ENCODE peak calls at places on chromosomes 1 and 21, in five cellular contexts. One of them, this sample, is unnamed.

GRCh38 chr1:78441921-78442320 is 48.9 kb upstream of the PTGFR start:
- DNase-seq in A549: no peak
- DNase-seq in esophagus muscularis mucosa: no peak
- DNase-seq in IMR-90: peak
- DNase-seq in K562: no peak
- DNase-seq in this sample: no peak

GRCh38 chr1:207825719-207826556 is 74.1 kb downstream of the CD46 start:
- DNase-seq in A549: no peak
- DNase-seq in esophagus muscularis mucosa: no peak
- DNase-seq in IMR-90: peak
- DNase-seq in K562: peak
- DNase-seq in this sample: peak

GRCh38 chr1:230976825-230977747 is 1.6 kb downstream of the TTC13 start:
- DNase-seq in A549: no peak
- DNase-seq in esophagus muscularis mucosa: no peak
- DNase-seq in IMR-90: no peak
- DNase-seq in K562: peak
- DNase-seq in this sample: no peak

GRCh38 chr1:171751208-171751607 is 9.3 kb upstream of the VAMP4 start:
- DNase-seq in A549: no peak
- DNase-seq in esophagus muscularis mucosa: no peak
- DNase-seq in IMR-90: no peak
- DNase-seq in K562: no peak
- DNase-seq in this sample: no peak

GRCh38 chr1:159556931-159557369 is 21.1 kb upstream of the OR10J5 start:
- DNase-seq in A549: no peak
- DNase-seq in esophagus muscularis mucosa: no peak
- DNase-seq in IMR-90: no peak
- DNase-seq in K562: no peak
- DNase-seq in this sample: peak

GRCh38 chr1:12177999-12178441 is 11.2 kb downstream of the TNFRSF1B start:
- DNase-seq in A549: no peak
- DNase-seq in esophagus muscularis mucosa: no peak
- DNase-seq in IMR-90: peak
- DNase-seq in K562: no peak
- DNase-seq in this sample: peak

GRCh38 chr1:53666566-53666965 is 72.4 kb downstream of the GLIS1 start:
- DNase-seq in A549: no peak
- DNase-seq in esophagus muscularis mucosa: no peak
- DNase-seq in IMR-90: no peak
- DNase-seq in K562: no peak
- DNase-seq in this sample: peak

GRCh38 chr1:223741861-223742260 is 29.5 kb downstream of the CAPN2 start:
- DNase-seq in A549: no peak
- DNase-seq in esophagus muscularis mucosa: no peak
- DNase-seq in IMR-90: peak
- DNase-seq in K562: no peak
- DNase-seq in this sample: no peak

GRCh38 chr21:39057121-39057520 is 126.1 kb downstream of the PSMG1 start:
- DNase-seq in A549: no peak
- DNase-seq in esophagus muscularis mucosa: no peak
- DNase-seq in IMR-90: no peak
- DNase-seq in K562: no peak
- DNase-seq in this sample: no peak

GRCh38 chr21:38202811-38203210 is 54.0 kb upstream of the KCNJ15 start:
- DNase-seq in A549: no peak
- DNase-seq in esophagus muscularis mucosa: peak
- DNase-seq in IMR-90: no peak
- DNase-seq in K562: no peak
- DNase-seq in this sample: no peak

GRCh38 chr1:167755568-167756145 is 33.9 kb downstream of the MPZL1 start:
- DNase-seq in A549: no peak
- DNase-seq in esophagus muscularis mucosa: no peak
- DNase-seq in IMR-90: no peak
- DNase-seq in K562: no peak
- DNase-seq in this sample: no peak

GRCh38 chr1:25875856-25876692 is 566 bp upstream of the PAQR7 start:
- DNase-seq in A549: no peak
- DNase-seq in esophagus muscularis mucosa: no peak
- DNase-seq in IMR-90: no peak
- DNase-seq in K562: no peak
- DNase-seq in this sample: no peak

GRCh38 chr1:185035258-185035657 is 10.1 kb upstream of the RNF2 start:
- DNase-seq in A549: no peak
- DNase-seq in esophagus muscularis mucosa: no peak
- DNase-seq in IMR-90: no peak
- DNase-seq in K562: no peak
- DNase-seq in this sample: no peak

GRCh38 chr1:201697174-201697573 is 131.8 kb upstream of the IPO9 start:
- DNase-seq in A549: no peak
- DNase-seq in esophagus muscularis mucosa: no peak
- DNase-seq in IMR-90: no peak
- DNase-seq in K562: no peak
- DNase-seq in this sample: no peak

DNA sequence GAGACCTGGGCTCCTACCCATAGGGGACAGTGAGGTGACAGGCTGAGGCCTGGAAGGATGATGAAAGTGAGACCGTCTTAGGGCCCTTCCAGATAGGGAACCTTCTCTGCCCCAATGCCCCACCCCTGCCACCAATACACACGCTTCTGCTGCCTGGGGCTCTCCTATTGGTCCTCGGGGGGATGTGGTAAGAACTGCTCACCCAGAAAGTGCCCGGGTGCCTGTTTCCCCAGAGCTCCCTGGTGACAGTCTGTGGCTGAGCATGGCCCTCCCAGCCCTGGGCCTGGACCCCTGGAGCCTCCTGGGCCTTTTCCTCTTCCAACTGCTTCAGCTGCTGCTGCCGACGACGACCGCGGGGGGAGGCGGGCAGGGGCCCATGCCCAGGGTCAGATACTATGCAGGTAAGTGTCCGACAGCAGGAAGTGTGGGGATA is 948 bp downstream of the SEMA4A start:
- DNase-seq in A549: no peak
- DNase-seq in esophagus muscularis mucosa: no peak
- DNase-seq in IMR-90: no peak
- DNase-seq in K562: no peak
- DNase-seq in this sample: no peak
- TF ChIP-seq POLR2A in A549: no peak
- TF ChIP-seq POLR2A in esophagus muscularis mucosa: no peak
- TF ChIP-seq POLR2A in IMR-90: no peak
- TF ChIP-seq POLR2A in K562: no peak
- TF ChIP-seq POLR2A in this sample: no peak

DNA sequence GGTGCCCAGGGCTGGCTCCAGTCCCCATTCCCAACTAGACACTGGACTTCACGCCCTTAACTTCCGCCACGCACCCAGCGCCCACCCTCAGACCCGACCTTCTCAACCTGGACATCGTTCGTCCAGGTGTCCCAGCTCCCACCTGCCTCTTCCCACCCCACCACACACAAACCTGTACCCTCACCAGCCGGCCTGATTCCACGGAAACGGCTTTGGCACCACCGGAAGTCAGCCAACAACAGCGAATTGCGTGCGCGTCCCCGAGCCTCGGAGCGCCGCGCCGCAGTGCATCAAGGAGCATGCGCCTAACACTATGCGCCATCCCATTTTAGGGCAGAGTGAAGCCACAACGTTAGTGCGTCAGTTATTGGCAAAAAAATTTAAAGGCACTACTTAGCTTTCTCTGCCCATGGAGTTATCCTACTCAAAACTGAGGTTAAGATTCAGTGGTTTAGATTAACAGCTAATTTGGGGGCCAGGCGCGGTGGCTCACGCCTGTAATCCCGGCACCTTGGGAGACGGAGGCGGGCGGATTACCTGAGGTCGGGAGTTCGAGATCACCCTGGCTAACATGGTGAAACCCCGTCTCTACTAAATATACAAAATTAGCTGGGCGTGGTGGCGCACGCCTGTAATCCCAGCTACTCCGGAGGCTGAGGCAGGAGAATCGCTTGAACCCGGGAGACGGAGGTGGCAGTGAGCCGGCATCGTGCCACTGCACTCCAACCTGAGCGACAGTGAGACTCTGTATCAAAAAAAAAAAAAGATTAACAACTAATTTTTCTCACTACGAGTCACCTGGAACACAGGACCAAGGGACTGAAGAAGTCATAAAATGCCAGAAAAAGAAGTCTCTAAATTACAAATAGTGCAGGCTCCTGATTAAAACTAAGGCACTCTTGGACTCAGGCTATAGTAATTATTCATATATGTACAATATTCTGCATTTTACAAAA is at the start of gene GON4L:
- DNase-seq in A549: peak
- DNase-seq in esophagus muscularis mucosa: peak
- DNase-seq in IMR-90: peak
- DNase-seq in K562: peak
- DNase-seq in this sample: peak
- TF ChIP-seq POLR2A in A549: peak
- TF ChIP-seq POLR2A in esophagus muscularis mucosa: no peak
- TF ChIP-seq POLR2A in IMR-90: peak
- TF ChIP-seq POLR2A in K562: peak
- TF ChIP-seq POLR2A in this sample: peak

DNA sequence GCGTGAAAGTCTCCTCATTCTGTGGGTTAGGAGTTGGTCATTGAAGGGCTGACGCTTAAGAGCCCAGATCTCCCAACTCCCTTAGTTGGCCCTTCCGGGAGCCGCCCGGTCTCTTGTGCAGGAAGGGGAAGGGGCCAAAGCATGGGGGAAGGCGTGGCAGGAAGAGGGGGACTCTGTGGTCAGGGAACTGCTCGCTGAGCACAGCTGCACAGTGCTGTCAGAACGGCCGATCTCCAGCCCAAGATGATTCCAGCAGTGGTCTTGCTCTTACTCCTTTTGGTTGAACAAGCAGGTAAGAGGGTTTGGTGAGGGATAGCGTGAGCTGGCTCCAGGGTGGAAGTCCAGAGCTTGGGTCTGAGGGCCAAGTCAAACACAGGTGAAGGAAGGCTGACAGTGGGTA is at the start of gene FCER1G:
- DNase-seq in A549: no peak
- DNase-seq in esophagus muscularis mucosa: no peak
- DNase-seq in IMR-90: no peak
- DNase-seq in K562: no peak
- DNase-seq in this sample: peak
- TF ChIP-seq POLR2A in A549: no peak
- TF ChIP-seq POLR2A in esophagus muscularis mucosa: no peak
- TF ChIP-seq POLR2A in IMR-90: no peak
- TF ChIP-seq POLR2A in K562: peak
- TF ChIP-seq POLR2A in this sample: peak

GRCh38 chr1:67429011-67429527 is 1.1 kb downstream of the SERBP1 start:
- DNase-seq in A549: no peak
- DNase-seq in esophagus muscularis mucosa: no peak
- DNase-seq in IMR-90: no peak
- DNase-seq in K562: peak
- DNase-seq in this sample: no peak

GRCh38 chr1:67431156-67431765 is 1.1 kb upstream of the SERBP1 start:
- DNase-seq in A549: no peak
- DNase-seq in esophagus muscularis mucosa: no peak
- DNase-seq in IMR-90: no peak
- DNase-seq in K562: no peak
- DNase-seq in this sample: no peak

GRCh38 chr1:67427947-67428346 is 2.3 kb downstream of the SERBP1 start:
- DNase-seq in A549: no peak
- DNase-seq in esophagus muscularis mucosa: no peak
- DNase-seq in IMR-90: no peak
- DNase-seq in K562: no peak
- DNase-seq in this sample: no peak

GRCh38 chr1:67430358-67431155 is at the start of gene SERBP1:
- DNase-seq in A549: peak
- DNase-seq in esophagus muscularis mucosa: peak
- DNase-seq in IMR-90: peak
- DNase-seq in K562: peak
- DNase-seq in this sample: peak

GRCh38 chr1:67429528-67430357 is 459 bp downstream of the SERBP1 start:
- DNase-seq in A549: no peak
- DNase-seq in esophagus muscularis mucosa: no peak
- DNase-seq in IMR-90: no peak
- DNase-seq in K562: peak
- DNase-seq in this sample: peak
- TF ChIP-seq POLR2A in A549: peak
- TF ChIP-seq POLR2A in esophagus muscularis mucosa: peak
- TF ChIP-seq POLR2A in IMR-90: no peak
- TF ChIP-seq POLR2A in K562: no peak
- TF ChIP-seq POLR2A in this sample: no peak

DNA sequence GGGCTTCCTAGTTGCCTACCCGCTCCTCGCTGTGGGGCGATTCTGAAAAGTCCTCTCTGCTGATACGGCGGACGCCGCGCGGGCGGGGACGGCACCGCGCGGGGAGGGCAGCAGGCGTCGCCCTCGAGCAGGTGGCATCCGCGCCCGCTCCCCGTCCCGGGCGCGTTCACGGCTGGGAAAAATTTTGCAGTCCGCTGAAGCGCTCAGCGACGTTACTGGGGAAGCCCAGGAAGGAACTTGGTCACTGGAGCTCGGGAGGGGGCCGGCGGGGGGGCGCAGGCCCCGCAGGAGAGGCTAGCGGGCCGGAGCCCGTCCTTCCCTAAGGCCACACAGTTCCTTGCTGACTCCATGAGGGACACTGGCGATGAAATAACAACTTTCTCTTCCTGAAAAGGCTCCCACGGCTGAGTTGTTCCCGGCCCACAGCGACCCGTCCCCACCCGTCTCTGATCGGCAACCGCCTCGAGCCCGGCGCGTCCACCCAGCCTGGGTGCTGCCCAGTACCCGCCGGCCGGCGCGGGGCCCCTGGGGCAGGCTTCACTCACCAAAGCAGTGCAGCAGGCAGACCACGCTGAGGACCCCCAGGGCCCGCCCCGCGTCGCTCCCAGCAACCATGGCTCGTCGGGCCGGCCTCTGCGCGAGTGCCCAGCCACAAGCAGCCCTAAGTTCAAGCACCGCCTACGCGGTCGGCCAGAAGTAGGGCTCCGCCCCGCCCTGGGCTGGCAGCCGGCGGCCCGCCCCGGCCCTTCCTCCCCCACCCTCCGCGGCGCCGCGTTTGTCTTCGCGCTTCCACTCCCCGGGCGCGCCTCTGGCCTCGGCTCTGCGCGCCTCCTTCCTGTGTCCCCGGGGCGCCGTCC is at the start of gene CD58:
- DNase-seq in A549: peak
- DNase-seq in esophagus muscularis mucosa: peak
- DNase-seq in IMR-90: peak
- DNase-seq in K562: peak
- DNase-seq in this sample: peak
- TF ChIP-seq POLR2A in A549: peak
- TF ChIP-seq POLR2A in esophagus muscularis mucosa: peak
- TF ChIP-seq POLR2A in IMR-90: no peak
- TF ChIP-seq POLR2A in K562: peak
- TF ChIP-seq POLR2A in this sample: peak

This sample was measured in right lobe of liver.